ENCODE peak calls at places on chromosomes 13 and 19, in six cellular contexts. Z is bronchial epithelial cell, M is HCT116, Q is kidney epithelial cell, I is BE2C, O is psoas muscle. J is an unnamed sample.

GRCh38 chr13:73231456-73231855 is 172.7 kb downstream of the KLF5 start:
- DNase-seq in Z (no peak), M (no peak), Q (no peak), I (no peak), O (no peak), J (no peak)

GRCh38 chr19:2982983-2983350 is 5.6 kb downstream of the TLE6 start:
- DNase-seq in Z (peak; percentile 31), M (no peak), Q (no peak), I (peak; percentile 99), O (peak; percentile 92), J (peak; percentile 22)

GRCh38 chr19:6778386-6778785 is 5.9 kb downstream of the VAV1 start:
- DNase-seq in Z (no peak), M (no peak), Q (no peak), I (no peak), O (no peak), J (no peak)

GRCh38 chr19:3458229-3458555 is 22.1 kb downstream of the SMIM24 start:
- DNase-seq in Z (no peak), M (no peak), Q (no peak), I (no peak), O (no peak), J (no peak)

GRCh38 chr19:679418-680286 is 3.5 kb downstream of the FSTL3 start:
- DNase-seq in Z (peak; percentile 63), M (no peak), Q (no peak), I (peak; percentile 53), O (peak; percentile 85), J (peak; percentile 55)

GRCh38 chr13:50990540-50991506 is 81.2 kb downstream of the RNASEH2B start:
- DNase-seq in Z (no peak), M (no peak), Q (peak; percentile 1), I (peak; percentile 22), O (peak; percentile 75), J (peak; percentile 46)

GRCh38 chr19:5074830-5075394 is 106.0 kb downstream of the KDM4B start:
- DNase-seq in Z (no peak), M (no peak), Q (no peak), I (no peak), O (peak; percentile 50), J (no peak)

GRCh38 chr19:4277051-4277700 is 1.9 kb upstream of the SHD start:
- DNase-seq in Z (no peak), M (no peak), Q (no peak), I (peak; percentile 94), O (no peak), J (no peak)

GRCh38 chr19:5396963-5397362 is 56.4 kb upstream of the PTPRS start:
- DNase-seq in Z (no peak), M (no peak), Q (no peak), I (no peak), O (no peak), J (no peak)

GRCh38 chr19:30671622-30672051 is 299.5 kb downstream of the ZNF536 start:
- DNase-seq in Z (no peak), M (no peak), Q (no peak), I (no peak), O (no peak), J (no peak)

GRCh38 chr19:29526730-29527499 is 1.1 kb downstream of the VSTM2B start:
- DNase-seq in Z (no peak), M (no peak), Q (no peak), I (no peak), O (peak; percentile 34), J (no peak)

GRCh38 chr19:42176990-42177685 is 40.3 kb downstream of the DEDD2 start:
- DNase-seq in Z (peak; percentile 34), M (peak; percentile 18), Q (peak; percentile 10), I (peak; percentile 93), O (peak; percentile 78), J (no peak)

GRCh38 chr19:10007811-10008211 is 2.5 kb downstream of the COL5A3 start:
- DNase-seq in Z (no peak), M (no peak), Q (no peak), I (no peak), O (peak; percentile 68), J (no peak)

GRCh38 chr19:42129399-42130253 is 2.6 kb downstream of the POU2F2 start:
- DNase-seq in Z (peak; percentile 95), M (no peak), Q (no peak), I (peak; percentile 45), O (peak; percentile 61), J (no peak)

GRCh38 chr19:495440-496332 is 600 bp upstream of the MADCAM1 start:
- DNase-seq in Z (no peak), M (no peak), Q (no peak), I (peak; percentile 58), O (peak; percentile 54), J (no peak)

GRCh38 chr19:42191855-42192254 is 25.6 kb downstream of the DEDD2 start:
- DNase-seq in Z (peak; percentile 98), M (peak; percentile 80), Q (peak; percentile 71), I (no peak), O (no peak), J (no peak)

GRCh38 chr13:24221007-24221406 is 60.5 kb downstream of the SPATA13 start:
- DNase-seq in Z (peak; percentile 45), M (no peak), Q (no peak), I (no peak), O (no peak), J (no peak)

GRCh38 chr19:49758292-49758691 is 4.8 kb downstream of the TSKS start:
- DNase-seq in Z (peak; percentile 15), M (no peak), Q (peak; percentile 31), I (no peak), O (no peak), J (no peak)

DNA sequence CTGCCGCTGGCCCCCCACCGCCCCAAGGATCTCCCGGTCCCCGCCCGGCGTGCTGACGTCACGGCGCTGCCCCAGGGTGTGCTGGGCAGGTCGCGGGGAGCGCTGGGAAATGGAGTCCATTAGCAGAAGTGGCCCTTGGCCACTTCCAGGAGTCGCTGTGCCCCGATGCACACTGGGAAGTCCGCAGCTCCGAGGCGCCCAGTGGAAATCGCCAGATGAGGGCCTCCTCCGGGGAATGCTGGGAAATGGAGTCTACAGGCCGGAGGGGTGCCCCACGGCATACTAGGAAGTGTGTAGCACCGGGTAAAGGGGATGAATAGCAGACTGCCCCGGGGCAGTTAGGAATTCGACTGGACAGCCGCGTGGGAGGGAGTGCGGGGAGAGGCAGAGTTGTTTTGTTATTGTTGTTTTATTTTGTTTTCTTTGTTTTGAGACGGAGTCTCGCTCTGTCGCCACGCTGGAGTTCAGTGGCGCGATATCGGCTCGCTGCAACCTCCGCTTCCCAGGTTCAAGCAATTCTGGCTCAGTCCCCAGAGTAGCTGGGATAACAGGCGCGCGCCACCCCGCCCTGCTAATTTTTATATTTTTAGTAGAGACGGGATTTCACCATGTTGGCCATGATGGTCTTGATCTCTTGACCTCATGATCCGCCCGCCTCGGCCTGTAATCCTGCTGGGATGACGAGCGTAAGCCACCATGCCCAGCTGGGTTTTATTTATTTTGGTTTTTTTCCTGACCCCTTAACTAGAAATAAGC is at the start of gene PPP1R12C:
- DNase-seq in Z (peak; percentile 93), M (peak; percentile 96), Q (peak; percentile 96), I (peak; percentile 98), O (peak; percentile 99), J (peak; percentile 96)
- TF ChIP-seq CTCF in Z (no peak), M (no peak), Q (no peak), I (no peak), O (no peak), J (no peak)

GRCh38 chr13:110643324-110643723 is 28.0 kb downstream of the NAXD start:
- DNase-seq in Z (no peak), M (no peak), Q (no peak), I (no peak), O (no peak), J (no peak)

GRCh38 chr13:110643768-110644421 is 28.6 kb downstream of the NAXD start:
- DNase-seq in Z (no peak), M (no peak), Q (no peak), I (no peak), O (no peak), J (no peak)

GRCh38 chr13:110645750-110646149 is 30.4 kb downstream of the NAXD start:
- DNase-seq in Z (no peak), M (no peak), Q (no peak), I (no peak), O (no peak), J (no peak)

GRCh38 chr13:110646442-110647364 is 31.4 kb downstream of the NAXD start:
- DNase-seq in Z (no peak), M (no peak), Q (no peak), I (no peak), O (peak; percentile 43), J (no peak)

GRCh38 chr13:110644892-110645521 is 29.7 kb downstream of the NAXD start:
- DNase-seq in Z (peak; percentile 50), M (no peak), Q (peak; percentile 34), I (peak; percentile 83), O (peak; percentile 83), J (peak; percentile 45)
- H3K4me3 ChIP-seq in Z (no peak overlapping the region), M (no peak overlapping the region), Q (no peak overlapping the region), I (no peak overlapping the region), O (no peak overlapping the region), J (no peak overlapping the region)

DNA sequence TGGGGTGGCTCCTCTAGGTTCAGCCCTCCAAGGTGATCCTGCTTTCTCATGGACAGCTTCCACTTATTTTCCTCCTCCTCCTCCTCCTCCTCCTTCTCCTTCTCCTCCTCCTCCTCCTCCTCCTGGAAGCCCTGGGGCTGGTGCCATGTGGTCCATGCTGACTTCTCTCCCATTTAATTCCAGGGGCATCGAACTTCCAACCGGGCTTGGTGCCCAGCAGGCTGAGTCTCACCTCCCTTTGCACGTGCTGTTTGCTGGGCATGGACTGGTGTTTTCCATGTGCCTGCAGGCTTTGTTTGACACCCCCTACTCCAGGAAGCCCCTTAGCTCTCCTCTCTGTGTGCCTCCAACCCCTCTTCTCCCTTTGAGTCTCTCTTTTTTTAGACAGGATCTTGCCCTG is 3.7 kb downstream of the MAST3 start:
- DNase-seq in Z (no peak), M (no peak), Q (no peak), I (no peak), O (no peak), J (no peak)
- TF ChIP-seq CTCF in Z (no peak), M (no peak), Q (no peak), I (no peak), O (no peak), J (no peak)

GRCh38 chr13:35470671-35471465 is 5.6 kb downstream of the MAB21L1 start:
- DNase-seq in Z (no peak), M (no peak), Q (no peak), I (peak; percentile 89), O (peak; percentile 84), J (no peak)
- H3K4me3 ChIP-seq in Z (peak overlapping the region; percentile 29), M (no peak overlapping the region), Q (peak overlapping the region; percentile 11), I (peak overlapping the region; percentile 97), O (peak overlapping the region; percentile 70), J (peak overlapping the region; percentile 96)

GRCh38 chr13:48973845-48974431 is 1.8 kb upstream of the FNDC3A start:
- DNase-seq in Z (no peak), M (no peak), Q (no peak), I (no peak), O (no peak), J (no peak)

GRCh38 chr13:48976677-48977625 is 1.2 kb downstream of the FNDC3A start:
- DNase-seq in Z (peak; percentile 55), M (no peak), Q (peak; percentile 31), I (no peak), O (no peak), J (peak; percentile 33)

GRCh38 chr13:48977973-48978372 is 2.3 kb downstream of the FNDC3A start:
- DNase-seq in Z (peak; percentile 26), M (no peak), Q (no peak), I (no peak), O (no peak), J (no peak)

GRCh38 chr13:48975101-48975925 is at the start of gene FNDC3A:
- DNase-seq in Z (peak; percentile 54), M (peak; percentile 29), Q (no peak), I (peak; percentile 24), O (peak; percentile 89), J (peak; percentile 32)

GRCh38 chr13:48975926-48976676 is 389 bp downstream of the FNDC3A start:
- DNase-seq in Z (peak; percentile 59), M (peak; percentile 52), Q (no peak), I (peak; percentile 94), O (peak; percentile 90), J (peak; percentile 35)
- TF ChIP-seq CTCF in Z (peak; percentile 13), M (no peak), Q (no peak), I (no peak), O (no peak), J (no peak)